ENCODE peak calls at places on chromosomes 7 and 10, in five cellular contexts. Q, D, E, X and W are unnamed samples.
A peak's percentile ranks its signal among the peaks of the same experiment; 100 is the strongest.

GRCh38 chr10:22659901-22660300 is 54.5 kb downstream of the PIP4K2A start:
- DNase-seq in Q (no peak), D (no peak), E (no peak), X (no peak), W (no peak)

GRCh38 chr7:32588657-32589056 is 93.4 kb downstream of the AVL9 start:
- DNase-seq in Q (no peak), D (no peak), E (peak; percentile 28), X (peak; percentile 73), W (no peak)

GRCh38 chr10:113006656-113007342 is 56.8 kb downstream of the TCF7L2 start:
- DNase-seq in Q (no peak), D (no peak), E (no peak), X (no peak), W (no peak)

GRCh38 chr7:132557489-132558044 is 18.7 kb downstream of the PLXNA4 start:
- DNase-seq in Q (no peak), D (no peak), E (peak; percentile 52), X (no peak), W (no peak)

GRCh38 chr7:41130596-41131236 is 572.2 kb downstream of the INHBA start:
- DNase-seq in Q (no peak), D (no peak), E (no peak), X (no peak), W (no peak)

GRCh38 chr7:78203042-78203720 is 404.6 kb downstream of the PHTF2 start:
- DNase-seq in Q (no peak), D (no peak), E (no peak), X (peak; percentile 18), W (no peak)

GRCh38 chr10:2908851-2909630 is 158.3 kb upstream of the PFKP start:
- DNase-seq in Q (no peak), D (no peak), E (no peak), X (no peak), W (no peak)

GRCh38 chr7:133854739-133855138 is 272.4 kb upstream of the LRGUK start:
- DNase-seq in Q (no peak), D (peak; percentile 8), E (peak; percentile 69), X (peak; percentile 76), W (peak; percentile 76)

GRCh38 chr7:74175270-74175803 is 1.2 kb downstream of the EIF4H start:
- DNase-seq in Q (no peak), D (no peak), E (peak; percentile 13), X (no peak), W (peak; percentile 46)

GRCh38 chr7:74174606-74175082 is 488 bp downstream of the EIF4H start:
- DNase-seq in Q (no peak), D (no peak), E (peak; percentile 15), X (peak; percentile 51), W (peak; percentile 71)

GRCh38 chr7:74173866-74174605 is at the start of gene EIF4H:
- DNase-seq in Q (peak; percentile 93), D (peak; percentile 86), E (peak; percentile 95), X (peak; percentile 95), W (peak; percentile 98)

GRCh38 chr7:74173491-74173865 is 678 bp upstream of the EIF4H start:
- DNase-seq in Q (no peak), D (no peak), E (no peak), X (no peak), W (no peak)

DNA sequence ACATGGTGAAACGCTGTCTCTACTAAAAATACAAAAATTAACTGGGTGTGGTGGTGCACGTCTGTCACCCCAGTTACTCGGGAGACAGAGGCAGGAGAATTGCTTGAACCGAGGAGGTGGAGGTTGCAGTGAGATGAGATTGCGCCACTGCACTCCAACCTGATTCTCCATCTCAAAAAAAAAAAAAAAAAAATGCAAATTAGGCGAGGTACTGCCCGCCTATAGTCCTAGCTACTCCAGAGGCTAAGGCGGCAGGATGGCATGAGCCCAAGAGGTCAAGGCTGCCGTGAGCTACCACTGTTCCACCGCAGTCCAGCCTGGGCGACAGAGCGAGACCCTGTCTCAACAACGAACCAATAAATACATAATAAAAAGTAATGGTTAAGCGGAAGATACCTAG is 1.1 kb upstream of the EIF4H start:
- DNase-seq in Q (no peak), D (no peak), E (no peak), X (no peak), W (peak; percentile 82)
- H3K9ac ChIP-seq in Q (peak overlapping the region; percentile 94), D (peak overlapping the region; percentile 98), E (no peak overlapping the region), X (peak overlapping the region; percentile 90), W (peak overlapping the region; percentile 87)

DNA sequence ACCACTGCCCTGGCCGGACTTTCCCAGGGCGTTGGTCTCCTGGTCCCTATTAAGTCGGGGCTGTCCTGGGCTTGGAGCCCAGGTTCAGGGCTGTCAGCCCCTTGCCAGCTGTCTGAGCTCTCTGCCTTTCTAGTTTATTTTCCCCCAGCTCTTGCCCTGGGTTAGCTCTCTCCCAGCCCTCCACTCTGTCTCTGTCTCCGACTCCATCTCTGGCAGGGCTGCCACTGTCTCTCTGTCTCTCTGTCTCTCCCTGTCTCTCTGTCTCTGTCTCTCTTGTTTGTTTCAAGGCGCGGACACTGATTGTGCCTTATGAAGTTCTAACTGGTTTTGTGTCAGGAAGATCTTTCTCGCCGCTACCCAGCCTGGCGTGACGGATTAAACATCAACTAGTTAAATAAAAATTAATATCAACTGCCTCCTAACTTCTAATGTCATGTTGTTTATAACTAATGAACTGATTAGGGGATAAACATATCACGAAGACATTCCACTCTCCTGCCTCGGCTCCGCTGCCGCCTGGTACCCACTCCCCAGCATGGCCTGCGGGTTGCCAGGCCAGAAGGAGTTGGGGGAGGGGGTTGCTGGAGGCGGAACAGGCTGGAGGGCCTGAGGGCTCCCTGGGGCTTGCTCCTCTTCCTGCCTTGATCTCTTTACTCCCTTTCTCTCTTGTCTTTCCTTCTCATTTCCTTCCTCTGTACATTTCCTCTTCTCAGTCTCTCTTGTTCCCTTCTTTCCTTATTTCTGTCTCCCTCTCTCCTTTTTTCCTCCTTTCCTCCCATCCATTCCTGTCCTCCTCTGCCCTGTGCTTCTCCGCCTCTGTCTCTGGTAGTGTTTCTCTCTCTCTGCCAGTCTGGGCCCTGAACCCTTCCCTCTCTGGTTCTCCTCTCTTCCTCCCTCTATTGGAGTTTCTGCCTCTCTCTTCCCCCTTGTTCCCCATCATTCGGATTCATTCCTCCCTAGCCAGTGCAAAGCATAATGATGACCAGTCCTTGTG is 13.5 kb upstream of the PAX2 start:
- DNase-seq in Q (no peak), D (no peak), E (no peak), X (no peak), W (no peak)
- H3K4me3 ChIP-seq in Q (peak overlapping the region; percentile 4), D (no peak overlapping the region), E (no peak overlapping the region), X (no peak overlapping the region), W (no peak overlapping the region)

DNA sequence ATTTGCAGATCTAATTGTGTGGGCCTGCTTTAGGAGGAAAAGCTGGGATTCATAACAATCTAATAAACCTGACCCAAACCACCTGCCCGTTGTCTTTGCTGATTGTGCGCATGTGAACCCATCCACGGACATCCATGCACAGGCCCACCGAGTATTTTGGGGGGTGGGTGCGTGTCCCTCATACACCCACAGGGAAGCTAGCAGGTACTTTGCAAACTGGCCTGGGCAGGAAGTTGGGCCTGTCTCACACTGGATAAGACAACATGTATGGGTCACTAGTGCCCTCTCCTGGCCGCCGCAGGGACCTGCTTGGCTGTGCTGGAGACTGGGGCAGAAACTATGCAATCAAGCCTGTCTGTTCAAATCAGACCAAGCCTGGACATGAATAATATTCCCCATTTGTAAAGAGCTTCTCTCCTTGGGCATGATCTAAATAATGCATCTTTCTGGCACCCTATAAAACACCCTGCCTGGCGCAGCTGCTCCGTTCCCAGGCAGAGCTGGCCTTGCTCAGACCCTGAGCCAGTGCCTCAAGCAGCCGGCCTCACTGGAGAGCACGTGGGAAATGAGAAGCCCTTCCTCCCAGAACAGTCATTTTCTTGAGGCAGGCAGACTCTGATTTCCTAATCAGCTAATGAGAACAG is 15.8 kb downstream of the ECHDC3 start:
- DNase-seq in Q (peak; percentile 57), D (peak; percentile 66), E (peak; percentile 72), X (peak; percentile 81), W (peak; percentile 92)
- H3K9ac ChIP-seq in Q (peak overlapping the region; percentile 26), D (no peak overlapping the region), E (no peak overlapping the region), X (no peak overlapping the region), W (no peak overlapping the region)

GRCh38 chr7:37196631-37197030 is 252.0 kb downstream of the ELMO1 start:
- DNase-seq in Q (no peak), D (no peak), E (no peak), X (no peak), W (no peak)

GRCh38 chr7:37193087-37193774 is 255.4 kb downstream of the ELMO1 start:
- DNase-seq in Q (no peak), D (no peak), E (no peak), X (no peak), W (no peak)

GRCh38 chr7:37194943-37195342 is 253.7 kb downstream of the ELMO1 start:
- DNase-seq in Q (no peak), D (no peak), E (no peak), X (no peak), W (no peak)

GRCh38 chr7:37193775-37194135 is 254.9 kb downstream of the ELMO1 start:
- DNase-seq in Q (no peak), D (no peak), E (no peak), X (no peak), W (no peak)

GRCh38 chr7:37195388-37195787 is 253.3 kb downstream of the ELMO1 start:
- DNase-seq in Q (no peak), D (no peak), E (no peak), X (no peak), W (no peak)
- H3K4me3 ChIP-seq in Q (no peak overlapping the region), D (no peak overlapping the region), E (no peak overlapping the region), X (no peak overlapping the region), W (no peak overlapping the region)

GRCh38 chr7:522938-523289 is 3.3 kb upstream of the PDGFA start:
- DNase-seq in Q (no peak), D (no peak), E (no peak), X (no peak), W (no peak)

GRCh38 chr7:519974-520458 is 370 bp upstream of the PDGFA start:
- DNase-seq in Q (no peak), D (no peak), E (peak; percentile 57), X (peak; percentile 36), W (peak; percentile 64)

GRCh38 chr7:522071-522937 is 2.7 kb upstream of the PDGFA start:
- DNase-seq in Q (no peak), D (no peak), E (peak; percentile 37), X (peak; percentile 32), W (peak; percentile 77)

GRCh38 chr7:520503-521161 is 986 bp upstream of the PDGFA start:
- DNase-seq in Q (no peak), D (no peak), E (no peak), X (no peak), W (no peak)

GRCh38 chr7:521221-522070 is 1.8 kb upstream of the PDGFA start:
- DNase-seq in Q (no peak), D (no peak), E (peak; percentile 50), X (peak; percentile 16), W (peak; percentile 83)
- H3K9ac ChIP-seq in Q (peak overlapping the region; percentile 87), D (peak overlapping the region; percentile 50), E (no peak overlapping the region), X (no peak overlapping the region), W (peak overlapping the region; percentile 45)

GRCh38 chr7:23467281-23467680 is 3.0 kb downstream of the IGF2BP3 start:
- DNase-seq in Q (no peak), D (no peak), E (no peak), X (no peak), W (peak; percentile 63)
- H3K4me3 ChIP-seq in Q (peak overlapping the region; percentile 97), D (peak overlapping the region; percentile 77), E (peak overlapping the region; percentile 65), X (peak overlapping the region; percentile 57), W (peak overlapping the region; percentile 91)